ENCODE peak calls at places on chromosome 22, in nine cellular contexts. Z, V, O, T, M, L, R, J and S are unnamed samples.

GRCh38 chr22:26086359-26086758 is 82.9 kb upstream of the SEZ6L start:
- DNase-seq in Z (no peak), V (no peak), O (no peak), T (no peak), M (no peak), L (no peak), R (no peak), J (no peak), S (no peak)

GRCh38 chr22:42154293-42154692 is 23.7 kb upstream of the CYP2D6 start:
- DNase-seq in Z (no peak), V (no peak), O (no peak), T (no peak), M (no peak), L (no peak), R (no peak), J (no peak), S (no peak)

GRCh38 chr22:35921777-35922176 is 106.8 kb downstream of the RBFOX2 start:
- DNase-seq in Z (peak), V (peak), O (peak), T (peak), M (peak), L (peak), R (peak), J (peak), S (no peak)

GRCh38 chr22:46087336-46087690 is 63.0 kb upstream of the PPARA start:
- DNase-seq in Z (no peak), V (no peak), O (no peak), T (no peak), M (no peak), L (no peak), R (no peak), J (no peak), S (no peak)

GRCh38 chr22:17896552-17896951 is 122.3 kb upstream of the BID start:
- DNase-seq in Z (peak), V (peak), O (no peak), T (peak), M (no peak), L (no peak), R (no peak), J (no peak), S (no peak)

GRCh38 chr22:38638216-38638615 is 18.0 kb downstream of the FAM227A start:
- DNase-seq in Z (no peak), V (no peak), O (no peak), T (no peak), M (no peak), L (no peak), R (no peak), J (no peak), S (no peak)

GRCh38 chr22:35152316-35152715 is 86.4 kb downstream of the ISX start:
- DNase-seq in Z (no peak), V (no peak), O (no peak), T (peak), M (no peak), L (no peak), R (no peak), J (no peak), S (no peak)

GRCh38 chr22:44182591-44183588 is 2.2 kb downstream of the PARVG start:
- DNase-seq in Z (no peak), V (no peak), O (peak), T (no peak), M (no peak), L (no peak), R (no peak), J (no peak), S (no peak)

GRCh38 chr22:45497268-45497667 is 5.4 kb upstream of the FBLN1 start:
- DNase-seq in Z (peak), V (peak), O (no peak), T (no peak), M (no peak), L (no peak), R (no peak), J (no peak), S (no peak)

GRCh38 chr22:40764743-40765441 is 54.3 kb downstream of the SLC25A17 start:
- DNase-seq in Z (no peak), V (peak), O (no peak), T (no peak), M (no peak), L (no peak), R (no peak), J (no peak), S (no peak)

GRCh38 chr22:25368271-25368670 is 148.8 kb downstream of the CRYBB2 start:
- DNase-seq in Z (peak), V (peak), O (no peak), T (no peak), M (no peak), L (peak), R (no peak), J (peak), S (no peak)

GRCh38 chr22:32836286-32836859 is 34.9 kb downstream of the TIMP3 start:
- DNase-seq in Z (peak), V (peak), O (no peak), T (no peak), M (peak), L (no peak), R (no peak), J (no peak), S (no peak)

GRCh38 chr22:26981111-26981510 is 323.7 kb downstream of the MIAT start:
- DNase-seq in Z (no peak), V (no peak), O (no peak), T (no peak), M (no peak), L (no peak), R (no peak), J (no peak), S (no peak)

GRCh38 chr22:44572414-44573207 is 74.6 kb upstream of the RTL6 start:
- DNase-seq in Z (no peak), V (no peak), O (no peak), T (no peak), M (no peak), L (no peak), R (no peak), J (no peak), S (no peak)

GRCh38 chr22:41772645-41773044 is 27.8 kb upstream of the CCDC134 start:
- DNase-seq in Z (no peak), V (peak), O (no peak), T (no peak), M (no peak), L (no peak), R (no peak), J (no peak), S (no peak)

GRCh38 chr22:43861529-43861928 is 784 bp downstream of the SULT4A1 start:
- DNase-seq in Z (peak), V (peak), O (no peak), T (peak), M (no peak), L (no peak), R (no peak), J (no peak), S (no peak)

GRCh38 chr22:24067587-24068376 is 56.7 kb downstream of the CABIN1 start:
- DNase-seq in Z (no peak), V (no peak), O (no peak), T (no peak), M (no peak), L (no peak), R (peak), J (no peak), S (no peak)

GRCh38 chr22:43743929-43744643 is 68.0 kb downstream of the EFCAB6 start:
- DNase-seq in Z (no peak), V (no peak), O (no peak), T (no peak), M (no peak), L (no peak), R (no peak), J (no peak), S (no peak)

GRCh38 chr22:44023404-44024287 is 456 bp upstream of the PARVB start:
- DNase-seq in Z (peak), V (no peak), O (no peak), T (peak), M (peak), L (no peak), R (no peak), J (no peak), S (no peak)

GRCh38 chr22:24066260-24066659 is 55.2 kb downstream of the CABIN1 start:
- DNase-seq in Z (no peak), V (no peak), O (no peak), T (no peak), M (no peak), L (no peak), R (no peak), J (no peak), S (no peak)

GRCh38 chr22:40487663-40488249 is 117.4 kb downstream of the SGSM3 start:
- DNase-seq in Z (peak), V (peak), O (no peak), T (no peak), M (peak), L (no peak), R (no peak), J (no peak), S (peak)

GRCh38 chr22:36734171-36735058 is 30.9 kb upstream of the CACNG2 start:
- DNase-seq in Z (peak), V (peak), O (no peak), T (no peak), M (no peak), L (no peak), R (no peak), J (peak), S (no peak)

GRCh38 chr22:50010676-50011446 is 1.7 kb downstream of the IL17REL start:
- DNase-seq in Z (no peak), V (no peak), O (no peak), T (no peak), M (no peak), L (no peak), R (no peak), J (no peak), S (no peak)

GRCh38 chr22:45882881-45883810 is 93.8 kb downstream of the WNT7B start:
- DNase-seq in Z (no peak), V (no peak), O (no peak), T (peak), M (no peak), L (no peak), R (no peak), J (no peak), S (no peak)

GRCh38 chr22:23499845-23500500 is 80.1 kb downstream of the IGLL1 start:
- DNase-seq in Z (no peak), V (no peak), O (no peak), T (no peak), M (no peak), L (no peak), R (no peak), J (no peak), S (no peak)